ENCODE peak calls at places on chromosome 9, in nine cellular contexts. H is GM23338; G is AG04449; R is H9; M is aorta; W is CD4-positive, CD25-positive, alpha-beta regulatory T cell; X is C1 segment of cervical spinal cord; E is hypothalamus; L is NCI-H2081. F is an unnamed sample.

GRCh38 chr9:82893549-82893948 is 169.4 kb downstream of the RASEF start:
- DNase-seq in H (no peak), G (no peak), R (no peak), M (no peak), W (no peak), X (no peak), E (no peak), L (no peak), F (no peak)

GRCh38 chr9:89534464-89534863 is 36.6 kb upstream of the SEMA4D start:
- DNase-seq in H (no peak), G (no peak), R (no peak), M (no peak), W (no peak), X (no peak), E (no peak), L (no peak), F (no peak)

GRCh38 chr9:123049589-123050222 is 16.2 kb downstream of the GPR21 start:
- DNase-seq in H (no peak), G (no peak), R (no peak), M (no peak), W (no peak), X (no peak), E (no peak), L (peak), F (peak)

GRCh38 chr9:93684161-93684765 is 107.9 kb downstream of the PHF2 start:
- DNase-seq in H (no peak), G (no peak), R (peak), M (no peak), W (no peak), X (no peak), E (no peak), L (no peak), F (no peak)

GRCh38 chr9:34079181-34079580 is 30.5 kb upstream of the UBAP2 start:
- DNase-seq in H (no peak), G (no peak), R (no peak), M (no peak), W (no peak), X (no peak), E (no peak), L (no peak), F (peak)

GRCh38 chr9:130869250-130869649 is 27.4 kb downstream of the QRFP start:
- DNase-seq in H (no peak), G (no peak), R (no peak), M (peak), W (no peak), X (no peak), E (no peak), L (peak), F (no peak)

GRCh38 chr9:6512085-6512657 is 99.2 kb downstream of the UHRF2 start:
- DNase-seq in H (no peak), G (peak), R (no peak), M (no peak), W (no peak), X (no peak), E (no peak), L (no peak), F (no peak)

GRCh38 chr9:99056876-99057664 is 47.8 kb upstream of the TGFBR1 start:
- DNase-seq in H (no peak), G (peak), R (no peak), M (no peak), W (no peak), X (no peak), E (no peak), L (no peak), F (peak)

GRCh38 chr9:78032599-78033457 is 1.2 kb upstream of the GNAQ start:
- DNase-seq in H (no peak), G (no peak), R (no peak), M (no peak), W (peak), X (no peak), E (no peak), L (no peak), F (no peak)

GRCh38 chr9:127763918-127764384 is 14.5 kb downstream of the SH2D3C start:
- DNase-seq in H (peak), G (no peak), R (peak), M (peak), W (no peak), X (no peak), E (no peak), L (no peak), F (no peak)

GRCh38 chr9:109963079-109963478 is 183.1 kb downstream of the PALM2AKAP2 start:
- DNase-seq in H (no peak), G (no peak), R (no peak), M (no peak), W (no peak), X (no peak), E (no peak), L (no peak), F (no peak)

GRCh38 chr9:113653746-113654604 is 190.4 kb downstream of the RGS3 start:
- DNase-seq in H (no peak), G (no peak), R (no peak), M (no peak), W (no peak), X (no peak), E (no peak), L (no peak), F (no peak)

GRCh38 chr9:70411141-70411929 is 3.1 kb downstream of the KLF9 start:
- DNase-seq in H (no peak), G (no peak), R (no peak), M (peak), W (peak), X (peak), E (peak), L (peak), F (peak)

GRCh38 chr9:113957778-113958430 is 81.8 kb downstream of the ZNF618 start:
- DNase-seq in H (no peak), G (peak), R (no peak), M (no peak), W (no peak), X (no peak), E (no peak), L (no peak), F (peak)

GRCh38 chr9:85900504-85901201 is 40.3 kb upstream of the NAA35 start:
- DNase-seq in H (peak), G (peak), R (peak), M (no peak), W (peak), X (peak), E (no peak), L (no peak), F (peak)

GRCh38 chr9:89714316-89714715 is 109.5 kb downstream of the GADD45G start:
- DNase-seq in H (no peak), G (no peak), R (no peak), M (no peak), W (no peak), X (no peak), E (no peak), L (no peak), F (peak)

GRCh38 chr9:137065336-137065967 is 4.9 kb downstream of the SAPCD2 start:
- DNase-seq in H (no peak), G (no peak), R (no peak), M (no peak), W (no peak), X (no peak), E (no peak), L (no peak), F (no peak)

GRCh38 chr9:78932849-78933627 is 636.1 kb downstream of the PSAT1 start:
- DNase-seq in H (no peak), G (no peak), R (no peak), M (no peak), W (no peak), X (no peak), E (no peak), L (no peak), F (peak)

GRCh38 chr9:33752130-33752637 is 43.2 kb upstream of the PRSS3 start:
- DNase-seq in H (no peak), G (no peak), R (no peak), M (no peak), W (no peak), X (no peak), E (no peak), L (no peak), F (no peak)

GRCh38 chr9:134957165-134957944 is 39.6 kb upstream of the FCN1 start:
- DNase-seq in H (no peak), G (no peak), R (no peak), M (no peak), W (no peak), X (no peak), E (no peak), L (no peak), F (no peak)

F was measured in RWPE1.